ENCODE peak calls at places on chromosomes 11 and 22, in six cellular contexts. N is lower lobe of right lung; C is effector memory CD8-positive, alpha-beta T cell; Q is uterus; J is NCI-H1417; H is KBM-7. P is an unnamed sample.
A peak's percentile ranks its signal among the peaks of the same experiment; 100 is the strongest.

GRCh38 chr11:107397357-107397756 is 60.3 kb downstream of the CWF19L2 start:
- DNase-seq in Q (no peak), C (no peak), N (no peak), H (no peak), J (peak; percentile 5), P (no peak)

GRCh38 chr11:83572521-83572920 is 286.4 kb upstream of the CCDC90B start:
- DNase-seq in Q (no peak), J (no peak), N (no peak), C (no peak), H (no peak), P (no peak)

GRCh38 chr11:61406067-61406466 is 13.7 kb downstream of the TMEM216 start:
- DNase-seq in C (no peak), Q (no peak), J (no peak), N (no peak), H (no peak), P (no peak)

GRCh38 chr11:95082576-95083001 is 7.1 kb upstream of the ENDOD1 start:
- DNase-seq in Q (no peak), J (no peak), C (no peak), N (no peak), H (no peak), P (no peak)

GRCh38 chr22:42842658-42843370 is 14.3 kb downstream of the ARFGAP3 start:
- DNase-seq in Q (peak; percentile 1), J (no peak), N (no peak), C (no peak), H (no peak), P (no peak)

GRCh38 chr11:57071829-57072228 is 83.1 kb downstream of the OR5AK2 start:
- DNase-seq in J (no peak), C (no peak), N (no peak), Q (no peak), H (no peak), P (no peak)

GRCh38 chr11:14182833-14183340 is 176.1 kb downstream of the RRAS2 start:
- DNase-seq in H (no peak), N (no peak), J (no peak), C (no peak), Q (no peak), P (no peak)

GRCh38 chr11:61969838-61970452 is 2.5 kb upstream of the FTH1 start:
- DNase-seq in J (no peak), C (no peak), H (no peak), Q (no peak), N (no peak), P (peak; percentile 46)

GRCh38 chr22:49369726-49370717 is 457.7 kb downstream of the BRD1 start:
- DNase-seq in H (no peak), Q (no peak), C (no peak), J (no peak), N (peak; percentile 28), P (no peak)

GRCh38 chr11:91293119-91293518 is 931.5 kb upstream of the FAT3 start:
- DNase-seq in N (no peak), C (no peak), H (no peak), Q (no peak), J (no peak), P (no peak)

GRCh38 chr11:33412231-33412630 is 155.1 kb downstream of the HIPK3 start:
- DNase-seq in H (no peak), Q (no peak), C (no peak), N (no peak), J (no peak), P (no peak)

GRCh38 chr11:27912916-27913315 is 195.0 kb downstream of the KIF18A start:
- DNase-seq in C (no peak), N (no peak), Q (no peak), J (no peak), H (no peak), P (no peak)

GRCh38 chr11:67486481-67487195 is 3.8 kb downstream of the AIP start:
- DNase-seq in N (peak; percentile 35), J (no peak), H (no peak), C (no peak), Q (no peak), P (no peak)

GRCh38 chr11:131422491-131422890 is 52.1 kb downstream of the NTM start:
- DNase-seq in J (no peak), N (no peak), C (no peak), H (no peak), Q (no peak), P (no peak)

GRCh38 chr11:126163074-126163700 is 48.3 kb downstream of the RPUSD4 start:
- DNase-seq in J (peak; percentile 71), H (no peak), C (no peak), Q (peak; percentile 86), N (no peak), P (no peak)

GRCh38 chr11:9015677-9016076 is 11.9 kb upstream of the NRIP3 start:
- DNase-seq in C (peak; percentile 50), H (peak; percentile 81), Q (peak; percentile 50), J (peak; percentile 72), N (peak; percentile 56), P (peak; percentile 72)

GRCh38 chr22:17110791-17111550 is 10.2 kb downstream of the TMEM121B start:
- DNase-seq in H (no peak), J (no peak), Q (no peak), C (no peak), N (no peak), P (no peak)